ENCODE peak calls at places on chromosomes 5 and 9, in four cellular contexts. G is NCI-H524 treated with DMSO at 0.1 percent for 48 hours; B is stimulated activated naive CD8-positive, alpha-beta T cell treated with anti-CD3 and anti-CD28 coated beads, Interleukin-15, amount 100 ng/mL, for 72 hours; V is EL. J is an unnamed sample.

GRCh38 chr5:176541338-176542134 is 4.3 kb upstream of the RNF44 start:
- DNase-seq in G (no peak), B (peak), V (no peak), J (no peak)

GRCh38 chr9:20255052-20255451 is 367.2 kb downstream of the MLLT3 start:
- DNase-seq in G (no peak), B (no peak), V (no peak), J (peak)

GRCh38 chr5:161399996-161400562 is 146.4 kb downstream of the GABRB2 start:
- DNase-seq in G (no peak), B (no peak), V (no peak), J (no peak)

GRCh38 chr5:115098041-115098702 is 71.5 kb downstream of the TRIM36 start:
- DNase-seq in G (no peak), B (peak), V (peak), J (peak)

GRCh38 chr9:89985078-89985477 is 380.3 kb downstream of the GADD45G start:
- DNase-seq in G (no peak), B (no peak), V (no peak), J (peak)

GRCh38 chr5:181114844-181115778 is 15.9 kb downstream of the OR2V1 start:
- DNase-seq in G (no peak), B (no peak), V (peak), J (peak)

GRCh38 chr5:125485003-125485641 is 738.7 kb upstream of the ZNF608 start:
- DNase-seq in G (no peak), B (no peak), V (peak), J (peak)

GRCh38 chr5:31225118-31225517 is 31.6 kb downstream of the CDH6 start:
- DNase-seq in G (no peak), B (no peak), V (no peak), J (no peak)

GRCh38 chr9:107405511-107405910 is 84.1 kb downstream of the KLF4 start:
- DNase-seq in G (no peak), B (no peak), V (no peak), J (no peak)

GRCh38 chr5:58755397-58755796 is 172.5 kb downstream of the RAB3C start:
- DNase-seq in G (no peak), B (no peak), V (no peak), J (no peak)

GRCh38 chr5:64784451-64785025 is 15.8 kb downstream of the CWC27 start:
- DNase-seq in G (no peak), B (peak), V (peak), J (peak)